ENCODE peak calls at places on chromosome 10, in six cellular contexts. F is uterus, L is cardiac muscle cell, T is NT2/D1, W is aorta, G is stomach. D is an unnamed sample.

GRCh38 chr10:43867667-43868361 is 219.1 kb upstream of the ZNF32 start:
- DNase-seq in T (no peak), G (no peak), W (no peak), F (no peak), L (no peak), D (no peak)

GRCh38 chr10:17335065-17335464 is 107.0 kb downstream of the VIM start:
- DNase-seq in F (no peak), W (no peak), G (no peak), L (no peak), T (no peak), D (no peak)

GRCh38 chr10:62847433-62847832 is 31.3 kb upstream of the EGR2 start:
- DNase-seq in G (no peak), F (no peak), L (no peak), T (no peak), W (no peak), D (no peak)

GRCh38 chr10:99621454-99622246 is 1.4 kb upstream of the SLC25A28 start:
- DNase-seq in F (no peak), T (no peak), G (no peak), W (no peak), L (no peak), D (no peak)

GRCh38 chr10:593901-594457 is 95.5 kb downstream of the DIP2C start:
- DNase-seq in W (peak; percentile 84), T (no peak), F (peak; percentile 75), G (peak; percentile 74), L (no peak), D (no peak)

GRCh38 chr10:127833804-127834203 is 58.9 kb downstream of the CLRN3 start:
- DNase-seq in F (no peak), G (no peak), W (no peak), T (no peak), L (no peak), D (no peak)

GRCh38 chr10:3237530-3237929 is 64.9 kb upstream of the PITRM1 start:
- DNase-seq in F (no peak), T (no peak), G (no peak), L (no peak), W (peak; percentile 72), D (no peak)

GRCh38 chr10:4931587-4931986 is 31.6 kb upstream of the AKR1C1 start:
- DNase-seq in W (no peak), G (peak; percentile 87), L (no peak), T (no peak), F (no peak), D (no peak)

GRCh38 chr10:123848564-123849457 is 42.8 kb downstream of the CPXM2 start:
- DNase-seq in L (no peak), F (no peak), W (no peak), G (no peak), T (no peak), D (no peak)

GRCh38 chr10:104333037-104333727 is 5.1 kb downstream of the ITPRIP start:
- DNase-seq in L (no peak), F (no peak), T (no peak), W (no peak), G (peak; percentile 24), D (no peak)

GRCh38 chr10:102261842-102262241 is 16.5 kb downstream of the GBF1 start:
- DNase-seq in T (no peak), L (no peak), F (no peak), W (no peak), G (no peak), D (no peak)

GRCh38 chr10:79560160-79560709 is at the start of gene SFTPA2:
- DNase-seq in F (no peak), G (no peak), W (no peak), L (no peak), T (no peak), D (no peak)

GRCh38 chr10:68471063-68471585 is 649 bp downstream of the DNA2 start:
- DNase-seq in T (no peak), W (no peak), G (no peak), F (no peak), L (no peak), D (no peak)

GRCh38 chr10:28177944-28178637 is 124.8 kb downstream of the MPP7 start:
- DNase-seq in G (no peak), T (no peak), F (no peak), W (no peak), L (no peak), D (no peak)

GRCh38 chr10:99647601-99648151 is 11.6 kb upstream of the ENTPD7 start:
- DNase-seq in F (no peak), G (no peak), L (no peak), W (no peak), T (no peak), D (no peak)

GRCh38 chr10:50554995-50555568 is 68.7 kb downstream of the SGMS1 start:
- DNase-seq in G (no peak), T (no peak), F (no peak), L (no peak), W (no peak), D (no peak)

GRCh38 chr10:97827778-97828291 is 21.8 kb upstream of the GOLGA7B start:
- DNase-seq in L (no peak), W (peak; percentile 80), T (no peak), F (no peak), G (no peak), D (no peak)

GRCh38 chr10:79009144-79009543 is 59.6 kb upstream of the ZMIZ1 start:
- DNase-seq in L (no peak), W (no peak), G (no peak), T (no peak), F (no peak), D (no peak)

GRCh38 chr10:17005621-17006566 is 123.7 kb downstream of the CUBN start:
- DNase-seq in F (no peak), T (no peak), G (no peak), L (no peak), W (no peak), D (peak; percentile 17)

GRCh38 chr10:111109506-111110242 is 32.8 kb downstream of the ADRA2A start:
- DNase-seq in G (peak; percentile 9), F (no peak), L (no peak), W (no peak), T (no peak), D (no peak)

GRCh38 chr10:124332426-124332825 is 86.3 kb downstream of the OAT start:
- DNase-seq in T (no peak), L (no peak), F (no peak), G (no peak), W (no peak), D (no peak)

GRCh38 chr10:35637456-35637855 is 4.6 kb downstream of the FZD8 start:
- DNase-seq in F (no peak), T (no peak), L (peak; percentile 65), W (no peak), G (no peak), D (peak; percentile 24)

GRCh38 chr10:98467506-98468318 is 21.0 kb upstream of the HPS1 start:
- DNase-seq in G (peak; percentile 76), T (peak; percentile 72), L (peak; percentile 91), W (peak; percentile 84), F (peak; percentile 69), D (peak; percentile 83)

GRCh38 chr10:48463318-48464003 is 141.4 kb downstream of the ARHGAP22 start:
- DNase-seq in L (peak; percentile 61), W (peak; percentile 65), T (no peak), G (peak; percentile 19), F (no peak), D (no peak)

GRCh38 chr10:80996615-80997193 is 459.0 kb downstream of the SH2D4B start:
- DNase-seq in G (no peak), W (no peak), L (no peak), T (no peak), F (no peak), D (no peak)

DNA sequence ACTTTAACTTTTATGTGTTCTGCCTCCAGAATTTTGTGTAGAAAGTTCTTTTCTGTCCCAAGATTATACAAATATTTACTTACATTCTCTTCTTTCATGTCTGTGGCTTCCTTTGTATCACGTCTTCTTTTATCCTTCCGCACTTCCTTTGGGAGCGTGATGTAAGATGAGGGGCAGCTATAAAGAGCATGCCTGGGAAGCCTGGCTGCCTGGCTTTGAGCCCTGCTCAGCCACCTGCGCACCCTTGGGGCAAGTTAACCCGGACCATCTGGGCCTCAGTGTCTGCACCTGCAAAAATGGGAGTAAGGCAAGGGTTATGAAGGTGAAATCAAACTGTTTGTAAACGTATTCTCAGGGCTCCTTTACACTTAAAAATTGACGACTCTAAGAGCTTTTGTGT is 25.2 kb downstream of the PALD1 start:
- DNase-seq in F (no peak), W (no peak), T (no peak), G (no peak), L (no peak), D (peak; percentile 51)
- H3K4me1 ChIP-seq in F (no peaks in the 10 kb centered on the region), W (no peaks in the 10 kb centered on the region), T (peaks cover 3% of the 10 kb centered on the region), G (peaks cover 9% of the 10 kb centered on the region), L (peaks cover 17% of the 10 kb centered on the region), D (peaks cover 10% of the 10 kb centered on the region)

DNA sequence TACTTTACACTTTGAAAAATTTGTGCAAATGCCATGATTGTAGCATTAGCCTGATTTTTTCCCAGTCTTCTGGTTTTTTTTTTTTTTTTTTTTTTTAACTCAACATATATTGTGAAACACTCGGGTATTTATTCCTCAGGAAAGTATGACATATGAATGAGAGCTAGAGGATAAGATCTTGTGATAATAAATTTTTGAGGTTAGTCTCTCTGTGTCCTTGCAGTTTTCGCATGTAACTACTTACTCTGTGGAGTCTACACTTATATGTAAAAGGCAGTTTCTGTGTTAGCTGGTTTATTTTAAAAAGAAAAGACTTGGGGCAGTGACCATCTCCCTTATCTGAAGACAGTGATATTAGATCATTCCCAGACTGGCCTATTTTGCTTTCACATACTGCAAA is 370.9 kb downstream of the NRG3 start:
- DNase-seq in W (no peak), G (no peak), T (no peak), F (no peak), L (no peak), D (no peak)
- H3K9me3 ChIP-seq in W (peaks cover 2% of the 10 kb centered on the region), G (no peaks in the 10 kb centered on the region), T (no peaks in the 10 kb centered on the region), F (no peaks in the 10 kb centered on the region), L (no peaks in the 10 kb centered on the region), D (no peaks in the 10 kb centered on the region)

GRCh38 chr10:95336702-95337101 is 45.9 kb upstream of the PDLIM1 start:
- DNase-seq in L (no peak), F (no peak), G (no peak), T (no peak), W (no peak), D (no peak)

GRCh38 chr10:95332666-95333249 is 42.0 kb upstream of the PDLIM1 start:
- DNase-seq in L (no peak), W (no peak), F (no peak), T (no peak), G (no peak), D (no peak)

GRCh38 chr10:95335933-95336699 is 45.3 kb upstream of the PDLIM1 start:
- DNase-seq in F (no peak), T (no peak), L (no peak), W (no peak), G (no peak), D (no peak)

GRCh38 chr10:95333997-95334792 is 43.4 kb upstream of the PDLIM1 start:
- DNase-seq in T (no peak), W (peak; percentile 93), G (peak; percentile 65), L (no peak), F (peak; percentile 39), D (no peak)

DNA sequence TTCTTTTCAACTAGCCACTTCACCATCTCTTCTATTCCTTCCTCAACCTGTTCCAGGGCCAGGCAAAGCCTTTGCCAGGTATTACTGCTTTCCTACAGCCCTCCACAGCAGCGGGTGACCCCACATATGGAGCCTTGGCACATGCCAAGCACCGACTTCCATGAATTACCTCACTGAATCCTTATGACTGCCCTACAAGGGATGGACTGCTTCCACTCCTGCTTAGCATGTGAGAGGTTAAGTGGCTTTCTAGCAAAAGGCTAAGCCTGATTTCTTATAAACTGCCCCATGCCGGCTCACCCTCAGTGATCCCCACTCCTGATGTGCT is 44.0 kb upstream of the PDLIM1 start:
- DNase-seq in F (no peak), G (no peak), W (no peak), T (no peak), L (no peak), D (no peak)
- H3K4me1 ChIP-seq in F (peaks cover 4% of the 10 kb centered on the region), G (peaks cover 17% of the 10 kb centered on the region), W (peaks cover 2% of the 10 kb centered on the region), T (no peaks in the 10 kb centered on the region), L (peaks cover 10% of the 10 kb centered on the region), D (no peaks in the 10 kb centered on the region)

GRCh38 chr10:21824409-21824808 is 179.1 kb downstream of the DNAJC1 start:
- DNase-seq in T (no peak), W (no peak), F (no peak), G (no peak), L (no peak), D (no peak)
- H3K9me3 ChIP-seq in T (peaks cover 38% of the 10 kb centered on the region), W (no peaks in the 10 kb centered on the region), F (no peaks in the 10 kb centered on the region), G (peaks cover 38% of the 10 kb centered on the region), L (no peaks in the 10 kb centered on the region), D (no peaks in the 10 kb centered on the region)